ENCODE peak calls at places on chromosomes 11 and 22, in eight cellular contexts. L, R, N, Y, B, H, A and T are unnamed samples.

GRCh38 chr22:24532075-24532474 is 22.9 kb downstream of the GUCD1 start:
- DNase-seq in L (no peak), N (no peak), H (no peak), R (no peak), A (no peak), Y (no peak), B (no peak), T (no peak)

GRCh38 chr22:17120281-17120680 is 879 bp downstream of the TMEM121B start:
- DNase-seq in L (peak; percentile 27), B (no peak), A (peak; percentile 55), N (peak; percentile 22), Y (no peak), H (no peak), R (peak; percentile 71), T (peak; percentile 53)

GRCh38 chr11:14500181-14500651 is 605 bp upstream of the COPB1 start:
- DNase-seq in L (peak; percentile 48), A (peak; percentile 50), N (peak; percentile 66), Y (no peak), H (no peak), R (peak; percentile 30), B (no peak), T (peak; percentile 61)

GRCh38 chr11:8207080-8208000 is 38.5 kb upstream of the RIC3 start:
- DNase-seq in Y (no peak), N (no peak), L (no peak), A (no peak), B (no peak), R (no peak), H (no peak), T (peak; percentile 16)

GRCh38 chr22:49205401-49205800 is 622.3 kb downstream of the BRD1 start:
- DNase-seq in Y (no peak), R (no peak), N (no peak), H (no peak), L (no peak), A (no peak), B (peak; percentile 62), T (no peak)

GRCh38 chr11:69666752-69667536 is 8.2 kb downstream of the LTO1 start:
- DNase-seq in A (no peak), L (no peak), H (no peak), B (no peak), N (no peak), Y (no peak), R (no peak), T (no peak)

GRCh38 chr11:70490208-70490607 is 91.9 kb downstream of the CTTN start:
- DNase-seq in L (no peak), N (no peak), R (no peak), B (no peak), Y (no peak), H (no peak), A (peak; percentile 5), T (no peak)

GRCh38 chr22:32546480-32546879 is 71.9 kb downstream of the FBXO7 start:
- DNase-seq in Y (no peak), A (no peak), N (no peak), H (no peak), R (no peak), L (no peak), B (peak; percentile 70), T (no peak)

GRCh38 chr11:77197626-77198320 is 69.7 kb downstream of the MYO7A start:
- DNase-seq in R (no peak), Y (no peak), A (no peak), B (peak; percentile 42), H (no peak), L (no peak), N (no peak), T (no peak)

GRCh38 chr11:122897606-122898210 is 15.1 kb downstream of the JHY start:
- DNase-seq in Y (no peak), N (peak; percentile 39), R (no peak), L (no peak), A (no peak), B (no peak), H (no peak), T (peak; percentile 56)

GRCh38 chr11:63875506-63875905 is 36.6 kb downstream of the MARK2 start:
- DNase-seq in Y (no peak), R (no peak), L (no peak), H (no peak), N (no peak), B (no peak), A (no peak), T (no peak)
- TF ChIP-seq CTCF in Y (no peak), R (no peak), L (no peak), H (no peak), N (no peak), B (no peak), A (no peak), T (no peak)

DNA sequence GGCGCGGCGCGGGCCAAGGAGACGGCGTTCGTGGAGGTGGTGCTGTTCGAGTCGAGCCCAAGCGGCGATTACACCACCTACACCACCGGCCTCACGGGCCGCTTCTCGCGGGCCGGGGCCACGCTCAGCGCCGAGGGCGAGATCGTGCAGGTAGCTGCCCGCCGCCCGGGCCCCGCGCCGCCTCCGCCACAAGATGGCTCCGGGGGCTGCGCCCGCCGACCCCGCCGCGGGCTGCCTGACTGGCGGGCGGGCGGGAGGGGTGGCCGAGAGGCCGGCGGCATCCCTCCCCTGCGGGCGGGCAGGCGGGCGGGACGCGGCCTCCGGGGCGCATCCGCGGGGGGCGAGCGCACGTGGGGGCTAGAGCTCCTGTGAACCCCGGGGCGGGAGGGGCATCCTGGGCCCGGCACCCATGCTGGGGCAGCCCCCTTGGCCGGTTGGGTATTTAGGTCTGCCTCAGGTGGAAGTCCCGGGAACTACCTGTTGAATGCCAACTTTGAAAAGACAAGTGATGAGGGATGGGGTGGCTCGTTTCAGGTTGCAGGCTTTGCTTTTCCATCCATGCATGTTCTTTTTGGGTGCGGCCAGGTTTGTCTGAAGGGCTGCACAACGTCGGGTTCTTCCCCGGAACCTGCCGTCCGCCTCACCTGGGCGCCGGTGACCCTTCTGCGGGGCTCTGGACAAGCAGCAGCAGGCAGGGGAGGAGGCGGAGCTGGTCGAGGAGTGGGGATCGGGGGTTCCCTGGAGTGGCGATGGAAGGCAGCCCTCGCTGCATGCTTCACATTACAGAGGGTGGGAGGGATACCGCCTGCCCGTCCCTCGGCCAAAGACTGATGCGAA is 763 bp downstream of the ZNRF3 start:
- DNase-seq in L (peak; percentile 20), Y (no peak), H (no peak), B (peak; percentile 72), A (peak; percentile 37), N (peak; percentile 30), R (peak; percentile 43), T (peak; percentile 52)
- TF ChIP-seq CTCF in L (no peak), Y (no peak), H (no peak), B (no peak), A (no peak), N (no peak), R (peak; percentile 17), T (no peak)

GRCh38 chr11:34105079-34105956 is at the start of gene NAT10:
- DNase-seq in L (peak; percentile 99), R (peak; percentile 93), Y (peak; percentile 96), N (peak; percentile 99), H (peak; percentile 92), B (peak; percentile 98), A (peak; percentile 96), T (peak; percentile 99)
- TF ChIP-seq CTCF in L (no peak), R (peak; percentile 14), Y (peak; percentile 0), N (peak; percentile 9), H (no peak), B (no peak), A (peak; percentile 32), T (peak; percentile 3)

GRCh38 chr11:12056112-12056511 is 47.7 kb upstream of the DKK3 start:
- DNase-seq in B (no peak), N (no peak), H (no peak), Y (no peak), A (no peak), R (no peak), L (no peak), T (no peak)
- TF ChIP-seq CTCF in B (no peak), N (no peak), H (no peak), Y (no peak), A (no peak), R (no peak), L (peak; percentile 20), T (no peak)